ENCODE peak calls at places on chromosomes 1 and 21, in nine cellular contexts. V is upper lobe of right lung, C is Karpas-422, K is D341Med, L is GM03348, A is GM12865, Q is fibroblast of pulmonary artery, U is astrocyte of the cerebellum, Y is NCI-H1417. H is an unnamed sample.

GRCh38 chr1:218571515-218571914 is 226.4 kb downstream of the TGFB2 start:
- DNase-seq in V (no peak), C (no peak), K (no peak), L (no peak), A (no peak), Q (no peak), U (no peak), Y (no peak), H (no peak)

GRCh38 chr1:8671313-8671917 is 146.0 kb downstream of the RERE start:
- DNase-seq in V (no peak), C (peak), K (peak), L (peak), A (peak), Q (peak), U (peak), Y (peak), H (peak)

GRCh38 chr1:216464489-216464888 is 41.2 kb upstream of the USH2A start:
- DNase-seq in V (no peak), C (no peak), K (no peak), L (peak), A (no peak), Q (peak), U (peak), Y (no peak), H (no peak)

GRCh38 chr1:119915517-119915916 is 19.2 kb upstream of the ADAM30 start:
- DNase-seq in V (no peak), C (no peak), K (no peak), L (no peak), A (no peak), Q (no peak), U (no peak), Y (no peak), H (no peak)

GRCh38 chr1:182601416-182601786 is 2.8 kb downstream of the RGS16 start:
- DNase-seq in V (peak), C (peak), K (peak), L (peak), A (peak), Q (peak), U (peak), Y (peak), H (peak)

GRCh38 chr1:179365342-179366092 is at the start of gene AXDND1:
- DNase-seq in V (peak), C (peak), K (peak), L (peak), A (peak), Q (peak), U (peak), Y (peak), H (peak)

GRCh38 chr21:32340863-32341848 is 42.5 kb downstream of the MRAP start:
- DNase-seq in V (no peak), C (no peak), K (no peak), L (no peak), A (no peak), Q (no peak), U (no peak), Y (no peak), H (no peak)

GRCh38 chr21:18529253-18529652 is 125.7 kb upstream of the TMPRSS15 start:
- DNase-seq in V (no peak), C (no peak), K (no peak), L (no peak), A (no peak), Q (peak), U (peak), Y (peak), H (no peak)

GRCh38 chr1:245043617-245043952 is 111.2 kb upstream of the KIF26B start:
- DNase-seq in V (no peak), C (no peak), K (no peak), L (no peak), A (no peak), Q (no peak), U (no peak), Y (no peak), H (no peak)

GRCh38 chr1:68975534-68975933 is 478.7 kb upstream of the DEPDC1 start:
- DNase-seq in V (no peak), C (no peak), K (no peak), L (no peak), A (no peak), Q (no peak), U (no peak), Y (peak), H (peak)

GRCh38 chr1:22652881-22653316 is at the start of gene C1QB:
- DNase-seq in V (peak), C (no peak), K (no peak), L (no peak), A (no peak), Q (no peak), U (no peak), Y (no peak), H (no peak)

GRCh38 chr1:16122916-16123315 is 33.0 kb downstream of the EPHA2 start:
- DNase-seq in V (peak), C (no peak), K (no peak), L (peak), A (peak), Q (peak), U (peak), Y (no peak), H (peak)

GRCh38 chr1:8902765-8903164 is 24.3 kb upstream of the ENO1 start:
- DNase-seq in V (no peak), C (no peak), K (no peak), L (peak), A (no peak), Q (peak), U (no peak), Y (no peak), H (no peak)

GRCh38 chr1:43038232-43038929 is 79.7 kb upstream of the SLC2A1 start:
- DNase-seq in V (no peak), C (no peak), K (no peak), L (no peak), A (no peak), Q (no peak), U (no peak), Y (no peak), H (peak)

GRCh38 chr21:38354231-38354630 is 97.4 kb downstream of the KCNJ15 start:
- DNase-seq in V (no peak), C (no peak), K (no peak), L (no peak), A (no peak), Q (no peak), U (no peak), Y (no peak), H (no peak)

GRCh38 chr1:33369081-33369480 is 48.2 kb upstream of the A3GALT2 start:
- DNase-seq in V (no peak), C (no peak), K (no peak), L (no peak), A (no peak), Q (no peak), U (no peak), Y (no peak), H (no peak)

GRCh38 chr1:227357229-227358078 is 39.2 kb upstream of the CDC42BPA start:
- DNase-seq in V (no peak), C (no peak), K (no peak), L (peak), A (no peak), Q (peak), U (peak), Y (no peak), H (peak)

GRCh38 chr1:20194770-20195463 is 8.6 kb upstream of the PLA2G2C start:
- DNase-seq in V (peak), C (peak), K (peak), L (peak), A (peak), Q (peak), U (peak), Y (peak), H (peak)

GRCh38 chr1:164637461-164638375 is 78.7 kb downstream of the PBX1 start:
- DNase-seq in V (no peak), C (no peak), K (no peak), L (peak), A (no peak), Q (peak), U (peak), Y (peak), H (peak)

GRCh38 chr1:248823517-248824001 is 2.2 kb downstream of the SH3BP5L start:
- DNase-seq in V (no peak), C (no peak), K (no peak), L (peak), A (no peak), Q (peak), U (peak), Y (no peak), H (no peak)

GRCh38 chr1:154418062-154418897 is 13.1 kb downstream of the IL6R start:
- DNase-seq in V (peak), C (no peak), K (peak), L (no peak), A (no peak), Q (peak), U (no peak), Y (no peak), H (peak)

GRCh38 chr1:41665962-41666917 is 181.8 kb upstream of the EDN2 start:
- DNase-seq in V (no peak), C (no peak), K (no peak), L (no peak), A (no peak), Q (no peak), U (no peak), Y (no peak), H (no peak)

GRCh38 chr1:165456861-165457260 is 11.9 kb upstream of the RXRG start:
- DNase-seq in V (no peak), C (no peak), K (peak), L (no peak), A (no peak), Q (no peak), U (no peak), Y (peak), H (no peak)

GRCh38 chr1:226972931-226973330 is 32.8 kb downstream of the COQ8A start:
- DNase-seq in V (no peak), C (no peak), K (no peak), L (no peak), A (no peak), Q (no peak), U (no peak), Y (no peak), H (no peak)

GRCh38 chr1:1899266-1899966 is 8.5 kb upstream of the GNB1 start:
- DNase-seq in V (no peak), C (peak), K (no peak), L (no peak), A (peak), Q (no peak), U (no peak), Y (no peak), H (no peak)

GRCh38 chr1:156592158-156592909 is 758 bp downstream of the NAXE start:
- DNase-seq in V (no peak), C (peak), K (no peak), L (no peak), A (peak), Q (no peak), U (no peak), Y (no peak), H (no peak)

GRCh38 chr21:22791986-22792560 is 1793.9 kb downstream of the NCAM2 start:
- DNase-seq in V (no peak), C (peak), K (peak), L (peak), A (peak), Q (peak), U (peak), Y (peak), H (peak)

GRCh38 chr1:48677306-48678287 is 99.1 kb downstream of the BEND5 start:
- DNase-seq in V (peak), C (peak), K (peak), L (peak), A (peak), Q (peak), U (no peak), Y (peak), H (peak)

GRCh38 chr1:175158133-175158532 is 34.4 kb downstream of the KIAA0040 start:
- DNase-seq in V (no peak), C (no peak), K (no peak), L (no peak), A (no peak), Q (no peak), U (no peak), Y (peak), H (peak)

GRCh38 chr1:51519857-51520699 is 1.0 kb upstream of the EPS15 start:
- DNase-seq in V (no peak), C (no peak), K (no peak), L (peak), A (no peak), Q (peak), U (peak), Y (no peak), H (no peak)

GRCh38 chr1:4071675-4072074 is 171.6 kb upstream of the C1orf174 start:
- DNase-seq in V (peak), C (no peak), K (peak), L (no peak), A (no peak), Q (no peak), U (no peak), Y (peak), H (peak)

GRCh38 chr1:21741206-21741605 is 41.7 kb downstream of the USP48 start:
- DNase-seq in V (no peak), C (no peak), K (no peak), L (no peak), A (no peak), Q (no peak), U (no peak), Y (no peak), H (no peak)

GRCh38 chr1:79662596-79662995 is 656.1 kb upstream of the ADGRL4 start:
- DNase-seq in V (no peak), C (no peak), K (no peak), L (no peak), A (no peak), Q (peak), U (no peak), Y (no peak), H (no peak)

GRCh38 chr1:65265296-65266271 is 43.8 kb upstream of the DNAJC6 start:
- DNase-seq in V (no peak), C (no peak), K (peak), L (peak), A (peak), Q (peak), U (no peak), Y (peak), H (peak)

GRCh38 chr1:8169364-8170058 is 143.4 kb upstream of the ERRFI1 start:
- DNase-seq in V (peak), C (no peak), K (peak), L (peak), A (peak), Q (peak), U (peak), Y (peak), H (peak)

GRCh38 chr1:218305447-218306064 is 20.5 kb downstream of the RRP15 start:
- DNase-seq in V (no peak), C (no peak), K (no peak), L (no peak), A (no peak), Q (no peak), U (no peak), Y (no peak), H (no peak)

GRCh38 chr1:204746838-204747442 is 61.4 kb upstream of the LRRN2 start:
- DNase-seq in V (no peak), C (peak), K (peak), L (peak), A (peak), Q (peak), U (no peak), Y (peak), H (peak)

GRCh38 chr1:43540653-43541071 is 10.0 kb downstream of the PTPRF start:
- DNase-seq in V (no peak), C (no peak), K (no peak), L (peak), A (no peak), Q (no peak), U (peak), Y (peak), H (peak)

GRCh38 chr1:199551967-199552565 is 475.4 kb upstream of the NR5A2 start:
- DNase-seq in V (no peak), C (peak), K (peak), L (peak), A (peak), Q (peak), U (peak), Y (peak), H (peak)

GRCh38 chr1:156539824-156540223 is 32.5 kb downstream of the IQGAP3 start:
- DNase-seq in V (no peak), C (no peak), K (no peak), L (no peak), A (no peak), Q (no peak), U (no peak), Y (no peak), H (no peak)